ENCODE peak calls at places on chromosomes 7 and 10, in nine cellular contexts. F is uterus, U is tibial artery, Y is fibroblast of villous mesenchyme, N is cardiac fibroblast, P is fibroblast of pulmonary artery, K is mucosa of descending colon, R is upper lobe of right lung, E is body of pancreas. O is an unnamed sample.

GRCh38 chr10:87864497-87865059 is 1.2 kb downstream of the PTEN start:
- DNase-seq in E (no peak), K (no peak), U (no peak), P (no peak), R (no peak), Y (no peak), N (peak; percentile 41), F (no peak), O (no peak)

GRCh38 chr10:112755446-112756117 is 194.5 kb upstream of the TCF7L2 start:
- DNase-seq in R (no peak), E (no peak), F (no peak), N (no peak), U (no peak), P (no peak), Y (no peak), K (no peak), O (peak; percentile 80)

GRCh38 chr7:2843711-2844152 is 376 bp downstream of the GNA12 start:
- DNase-seq in F (peak; percentile 43), E (peak; percentile 49), N (no peak), U (peak; percentile 74), R (peak; percentile 77), K (peak; percentile 66), Y (peak; percentile 34), P (peak; percentile 46), O (peak; percentile 45)

GRCh38 chr10:4835494-4835918 is 9.5 kb downstream of the AKR1E2 start:
- DNase-seq in N (no peak), R (no peak), Y (no peak), P (no peak), K (no peak), U (no peak), F (no peak), E (no peak), O (no peak)

GRCh38 chr7:134766779-134767566 is 12.5 kb upstream of the CALD1 start:
- DNase-seq in U (no peak), F (no peak), P (peak; percentile 54), Y (peak; percentile 36), E (no peak), R (no peak), K (no peak), N (peak; percentile 78), O (no peak)

GRCh38 chr10:128879030-128879429 is 588.0 kb upstream of the MGMT start:
- DNase-seq in N (no peak), R (no peak), P (no peak), K (no peak), Y (no peak), U (no peak), F (no peak), E (no peak), O (no peak)

GRCh38 chr7:138776156-138776833 is 21.5 kb upstream of the TMEM213 start:
- DNase-seq in F (no peak), E (no peak), Y (no peak), K (no peak), N (no peak), P (no peak), R (no peak), U (no peak), O (no peak)

GRCh38 chr10:103238506-103239252 is 7.0 kb upstream of the RPEL1 start:
- DNase-seq in P (peak; percentile 81), U (peak; percentile 70), R (no peak), K (peak; percentile 69), F (no peak), E (no peak), N (peak; percentile 66), Y (peak; percentile 77), O (no peak)

GRCh38 chr7:956031-956430 is 1.6 kb upstream of the ADAP1 start:
- DNase-seq in E (no peak), N (no peak), F (no peak), R (peak; percentile 36), U (peak; percentile 52), P (no peak), K (peak; percentile 14), Y (no peak), O (no peak)

GRCh38 chr7:55066479-55066878 is 47.7 kb downstream of the EGFR start:
- DNase-seq in P (no peak), E (no peak), K (no peak), R (no peak), N (peak; percentile 52), U (no peak), F (no peak), Y (peak; percentile 42), O (no peak)

GRCh38 chr7:90574136-90574819 is 21.8 kb upstream of the CDK14 start:
- DNase-seq in Y (peak; percentile 79), U (no peak), P (peak; percentile 79), F (no peak), K (no peak), N (no peak), R (no peak), E (no peak), O (no peak)

GRCh38 chr7:116782177-116782711 is 80.1 kb upstream of the CAPZA2 start:
- DNase-seq in R (no peak), P (peak; percentile 48), K (no peak), F (no peak), E (no peak), U (no peak), N (peak; percentile 74), Y (peak; percentile 50), O (no peak)

GRCh38 chr10:117807441-117807840 is 239.3 kb downstream of the RAB11FIP2 start:
- DNase-seq in P (no peak), E (no peak), K (no peak), Y (no peak), U (no peak), N (no peak), R (no peak), F (no peak), O (no peak)

GRCh38 chr7:142528608-142529408 is 220.5 kb upstream of the PRSS1 start:
- DNase-seq in Y (no peak), P (no peak), R (no peak), F (no peak), U (no peak), N (no peak), E (no peak), K (no peak), O (no peak)

GRCh38 chr10:129898701-129899563 is 65.1 kb downstream of the EBF3 start:
- DNase-seq in E (no peak), N (no peak), R (no peak), F (no peak), U (no peak), P (no peak), Y (no peak), K (no peak), O (no peak)

GRCh38 chr7:128318696-128319095 is 25.0 kb downstream of the RBM28 start:
- DNase-seq in K (no peak), Y (no peak), U (no peak), P (no peak), F (no peak), N (no peak), E (no peak), R (no peak), O (no peak)
- H3K4me3 ChIP-seq in K (no peak overlapping the region), Y (no peak overlapping the region), U (no peak overlapping the region), P (no peak overlapping the region), F (no peak overlapping the region), N (no peak overlapping the region), E (no peak overlapping the region), R (no peak overlapping the region), O (no peak overlapping the region)

GRCh38 chr7:106041140-106041717 is 70.9 kb downstream of the SYPL1 start:
- DNase-seq in Y (peak; percentile 40), R (no peak), N (peak; percentile 49), K (no peak), U (no peak), E (peak; percentile 25), P (peak; percentile 42), F (peak; percentile 41), O (peak; percentile 71)

GRCh38 chr7:106038289-106038688 is 73.8 kb downstream of the SYPL1 start:
- DNase-seq in N (no peak), F (no peak), E (no peak), K (no peak), R (no peak), Y (no peak), P (no peak), U (no peak), O (no peak)

GRCh38 chr7:106037489-106038176 is 74.5 kb downstream of the SYPL1 start:
- DNase-seq in F (no peak), N (no peak), E (no peak), U (no peak), P (no peak), Y (no peak), R (no peak), K (no peak), O (peak; percentile 51)

GRCh38 chr7:106038916-106039315 is 73.2 kb downstream of the SYPL1 start:
- DNase-seq in U (no peak), N (no peak), F (no peak), K (no peak), P (no peak), R (no peak), Y (no peak), E (no peak), O (no peak)

GRCh38 chr7:106039486-106040060 is 72.5 kb downstream of the SYPL1 start:
- DNase-seq in E (no peak), U (no peak), F (peak; percentile 89), P (peak; percentile 69), K (no peak), N (peak; percentile 71), Y (peak; percentile 97), R (no peak), O (peak; percentile 35)
- TF ChIP-seq CTCF in E (no peak), U (no peak), F (peak; percentile 38), P (no peak), K (no peak), N (no peak), Y (peak; percentile 46), R (no peak), O (peak; percentile 36)

GRCh38 chr10:23367896-23368685 is 23.5 kb upstream of the C10orf67 start:
- DNase-seq in P (no peak), R (no peak), E (no peak), K (no peak), Y (no peak), N (peak; percentile 17), U (no peak), F (no peak), O (no peak)
- H3K4me3 ChIP-seq in P (no peak overlapping the region), R (no peak overlapping the region), E (no peak overlapping the region), K (no peak overlapping the region), Y (no peak overlapping the region), N (no peak overlapping the region), U (no peak overlapping the region), F (no peak overlapping the region), O (no peak overlapping the region)

GRCh38 chr7:107501593-107501992 is 31.7 kb downstream of the GPR22 start:
- DNase-seq in F (no peak), Y (peak; percentile 59), K (no peak), U (no peak), R (no peak), N (peak; percentile 67), E (no peak), P (peak; percentile 54), O (peak; percentile 62)
- TF ChIP-seq CTCF in F (no peak), Y (peak; percentile 55), K (no peak), U (no peak), R (peak; percentile 26), N (peak; percentile 50), E (no peak), P (peak; percentile 56), O (peak; percentile 82)

DNA sequence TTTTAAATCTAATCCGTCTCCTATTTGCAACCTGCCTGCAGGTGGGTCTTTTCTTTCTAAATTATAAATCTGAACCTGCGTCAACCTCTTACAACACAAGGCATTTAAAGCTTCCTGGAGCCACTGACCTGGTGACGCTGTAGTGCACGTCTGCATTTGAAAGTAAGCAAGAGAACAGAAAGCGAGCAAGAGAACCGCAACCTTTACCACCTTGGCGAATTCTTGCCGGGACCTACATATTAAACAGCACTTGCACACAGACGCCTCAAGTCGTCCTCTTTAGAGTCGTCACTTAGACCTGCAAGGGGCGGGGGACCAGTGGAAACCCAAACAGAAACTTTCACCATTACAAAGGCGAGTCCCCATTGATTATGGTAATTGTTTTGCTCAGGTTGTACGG is 9.5 kb downstream of the GLI3 start:
- DNase-seq in Y (no peak), U (no peak), P (no peak), R (no peak), F (no peak), E (no peak), N (no peak), K (no peak), O (no peak)
- H3K4me3 ChIP-seq in Y (no peak overlapping the region), U (peak overlapping the region; percentile 43), P (peak overlapping the region; percentile 29), R (peak overlapping the region; percentile 39), F (peak overlapping the region; percentile 37), E (no peak overlapping the region), N (no peak overlapping the region), K (no peak overlapping the region), O (no peak overlapping the region)